ENCODE peak calls at places on chromosomes 1 and 21, in ten cellular contexts. F is effector memory CD4-positive, alpha-beta T cell; A is cardiac muscle cell; O is brain microvascular endothelial cell; G is CD8-positive, alpha-beta memory T cell; W is iPS DF 6.9; E is fibroblast of lung; V is ascending aorta; M is pancreas; T is H7. B is an unnamed sample. For H3K36me3 and H3K27me3, the result is how much of the 10 kb centered on the place peaks cover.

GRCh38 chr1:162145966-162146696 is 76.6 kb downstream of the NOS1AP start:
- DNase-seq in E (no peak), A (no peak), T (peak), W (no peak), V (no peak), M (no peak), O (no peak), F (no peak), G (no peak), B (no peak)

GRCh38 chr1:184743062-184743756 is 11.4 kb downstream of the EDEM3 start:
- DNase-seq in M (no peak), G (peak), E (peak), T (no peak), O (no peak), W (no peak), V (no peak), A (no peak), F (no peak), B (no peak)

GRCh38 chr1:161915051-161915503 is 108.6 kb downstream of the OLFML2B start:
- DNase-seq in F (no peak), T (no peak), M (no peak), O (peak), W (no peak), V (no peak), E (no peak), G (no peak), A (no peak), B (no peak)

GRCh38 chr1:225426395-225427248 is 1.2 kb downstream of the LBR start:
- DNase-seq in V (no peak), G (peak), A (peak), W (no peak), E (peak), F (no peak), O (no peak), M (no peak), T (no peak), B (peak)

GRCh38 chr21:15112858-15113257 is 48.1 kb upstream of the NRIP1 start:
- DNase-seq in E (no peak), M (no peak), A (no peak), F (no peak), O (no peak), T (no peak), V (no peak), W (no peak), G (no peak), B (no peak)

GRCh38 chr1:92470216-92470615 is 16.5 kb downstream of the GFI1 start:
- DNase-seq in A (no peak), F (no peak), V (no peak), M (no peak), O (no peak), W (no peak), T (no peak), G (no peak), E (no peak), B (no peak)

GRCh38 chr1:234607091-234608025 is 2.6 kb downstream of the IRF2BP2 start:
- DNase-seq in T (peak), V (no peak), O (no peak), W (no peak), M (peak), A (peak), E (peak), F (peak), G (no peak), B (peak)

GRCh38 chr21:45130324-45130774 is 56.0 kb downstream of the ADARB1 start:
- DNase-seq in O (peak), W (no peak), T (no peak), F (no peak), E (peak), V (no peak), M (no peak), G (no peak), A (peak), B (peak)

GRCh38 chr1:95332754-95333153 is 98.7 kb downstream of the RWDD3 start:
- DNase-seq in M (no peak), O (no peak), F (no peak), A (no peak), T (no peak), E (no peak), V (no peak), W (no peak), G (no peak), B (no peak)

GRCh38 chr1:152179566-152179965 is 20.5 kb upstream of the RPTN start:
- DNase-seq in F (no peak), O (no peak), G (no peak), W (no peak), E (no peak), A (no peak), T (no peak), V (no peak), M (no peak), B (no peak)

GRCh38 chr1:161013591-161014513 is 7.1 kb downstream of the F11R start:
- DNase-seq in O (peak), A (no peak), M (peak), G (peak), E (peak), T (peak), F (peak), W (no peak), V (peak), B (no peak)

GRCh38 chr1:173255214-173255813 is 48.2 kb upstream of the TNFSF4 start:
- DNase-seq in W (peak), O (peak), F (no peak), T (peak), V (no peak), E (peak), A (peak), M (no peak), G (no peak), B (peak)

GRCh38 chr1:48526045-48526714 is 54.2 kb upstream of the SPATA6 start:
- DNase-seq in M (no peak), O (no peak), G (no peak), E (peak), A (no peak), W (no peak), F (no peak), V (no peak), T (no peak), B (no peak)

GRCh38 chr1:115337633-115338456 is at the start of gene NGF:
- DNase-seq in O (peak), W (peak), G (no peak), M (peak), T (peak), A (peak), V (peak), F (no peak), E (peak), B (peak)

GRCh38 chr21:43864313-43864805 is 664 bp upstream of the AGPAT3 start:
- DNase-seq in G (peak), E (peak), F (no peak), V (no peak), M (peak), O (no peak), T (peak), W (no peak), A (peak), B (peak)

GRCh38 chr1:172837816-172838680 is 179.1 kb downstream of the FASLG start:
- DNase-seq in O (no peak), G (peak), V (no peak), M (no peak), F (no peak), W (no peak), T (no peak), A (no peak), E (peak), B (no peak)

GRCh38 chr1:246107516-246108277 is 399.4 kb downstream of the SMYD3 start:
- DNase-seq in M (no peak), G (no peak), V (no peak), E (peak), W (no peak), A (no peak), O (no peak), T (peak), F (no peak), B (peak)

GRCh38 chr1:238982736-238983135 is 403.6 kb upstream of the CHRM3 start:
- DNase-seq in A (peak), E (peak), V (no peak), F (no peak), M (no peak), T (no peak), G (no peak), O (no peak), W (no peak), B (no peak)

GRCh38 chr1:53588053-53588779 is 129.0 kb downstream of the DMRTB1 start:
- DNase-seq in G (no peak), M (no peak), E (no peak), F (no peak), T (peak), V (no peak), A (no peak), O (no peak), W (no peak), B (peak)
- H3K36me3 ChIP-seq in G (under half), M (under half), E (under half), F (under half), T (under half), V (under half), A (under half), O (under half), W (under half), B (under half)

GRCh38 chr1:226551299-226551698 is 2.7 kb downstream of the STUM start:
- DNase-seq in E (no peak), G (no peak), M (peak), T (no peak), A (no peak), F (no peak), V (no peak), W (no peak), O (no peak), B (no peak)
- H3K27me3 ChIP-seq in E (under half), G (under half), M (under half), T (under half), A (under half), F (under half), V (under half), W (under half), O (under half), B (half or more)

GRCh38 chr1:17065667-17066066 is 11.8 kb upstream of the SDHB start:
- DNase-seq in T (no peak), G (no peak), F (no peak), E (no peak), W (no peak), A (no peak), M (no peak), V (no peak), O (no peak), B (no peak)

GRCh38 chr1:17056586-17056985 is 2.8 kb upstream of the SDHB start:
- DNase-seq in G (no peak), W (no peak), A (no peak), V (no peak), E (no peak), T (no peak), O (no peak), M (no peak), F (no peak), B (no peak)

GRCh38 chr1:17060129-17060868 is 6.5 kb upstream of the SDHB start:
- DNase-seq in M (no peak), T (no peak), O (no peak), F (no peak), A (no peak), G (no peak), V (no peak), E (no peak), W (no peak), B (no peak)

GRCh38 chr1:17059391-17060128 is 5.7 kb upstream of the SDHB start:
- DNase-seq in V (no peak), O (peak), M (peak), W (peak), A (peak), F (no peak), G (peak), T (peak), E (peak), B (peak)

GRCh38 chr1:17061486-17062271 is 7.8 kb upstream of the SDHB start:
- DNase-seq in A (no peak), T (no peak), M (no peak), E (peak), O (no peak), G (no peak), V (no peak), F (no peak), W (no peak), B (no peak)
- H3K4me3 ChIP-seq in A (no peak), T (no peak), M (no peak), E (no peak), O (no peak), G (no peak), V (no peak), F (no peak), W (no peak), B (no peak)

DNA sequence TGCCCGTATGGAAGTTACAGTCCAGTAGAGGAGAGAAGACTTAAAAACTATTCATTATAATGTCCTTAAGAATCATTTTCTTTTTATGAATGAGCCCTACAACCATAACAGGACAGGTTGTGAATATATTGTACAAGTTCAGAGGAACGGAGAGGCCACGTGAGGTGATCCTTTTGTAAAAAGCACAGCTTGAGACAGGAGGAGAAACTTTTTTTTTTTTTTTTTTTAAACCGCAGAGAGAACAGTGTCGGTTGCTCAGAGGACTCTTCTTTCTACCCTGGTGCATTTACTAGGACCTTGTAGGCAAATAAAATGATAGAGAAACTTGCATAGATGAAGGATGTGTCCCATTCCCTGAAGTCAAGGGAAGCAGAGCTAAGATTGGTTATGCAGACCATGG is 32.1 kb downstream of the DYRK1A start:
- DNase-seq in W (no peak), M (no peak), A (no peak), E (no peak), G (peak), F (no peak), V (no peak), T (no peak), O (no peak), B (no peak)
- H3K36me3 ChIP-seq in W (under half), M (under half), A (under half), E (under half), G (under half), F (under half), V (under half), T (under half), O (under half), B (under half)

GRCh38 chr1:203250936-203251335 is 21.5 kb upstream of the CHIT1 start:
- DNase-seq in E (no peak), V (no peak), M (no peak), T (no peak), O (no peak), A (no peak), F (no peak), G (no peak), W (no peak), B (no peak)
- H3K27me3 ChIP-seq in E (under half), V (under half), M (under half), T (under half), O (under half), A (under half), F (under half), G (under half), W (under half), B (under half)

B was measured in SJSA1.